ENCODE peak calls at places on chromosomes 7 and 10, in six cellular contexts. V, D, C, W, T and B are unnamed samples.

GRCh38 chr7:14899065-14899464 is 3.5 kb downstream of the DGKB start:
- DNase-seq in D (no peak), T (no peak), V (no peak), W (no peak), C (no peak), B (peak)

GRCh38 chr10:86083664-86084175 is 282.9 kb downstream of the GRID1 start:
- DNase-seq in T (no peak), D (no peak), C (no peak), W (peak), V (no peak), B (no peak)

GRCh38 chr10:76910184-76910962 is 727.2 kb downstream of the KCNMA1 start:
- DNase-seq in V (no peak), C (no peak), D (no peak), W (no peak), T (no peak), B (no peak)

GRCh38 chr10:110115784-110116520 is 91.5 kb upstream of the MXI1 start:
- DNase-seq in T (no peak), W (no peak), D (no peak), V (no peak), C (no peak), B (no peak)

GRCh38 chr7:30852360-30852709 is 59.3 kb upstream of the AQP1 start:
- DNase-seq in T (no peak), C (no peak), V (no peak), D (no peak), W (no peak), B (no peak)

GRCh38 chr7:100428199-100428966 is at the start of gene ZCWPW1:
- DNase-seq in D (peak), V (peak), C (peak), T (peak), W (peak), B (peak)

GRCh38 chr10:95261926-95262325 is 28.9 kb downstream of the PDLIM1 start:
- DNase-seq in V (peak), T (no peak), W (no peak), D (no peak), C (no peak), B (no peak)

GRCh38 chr10:132961864-132962622 is 19.7 kb upstream of the CFAP46 start:
- DNase-seq in D (peak), C (peak), V (peak), W (peak), T (peak), B (peak)

GRCh38 chr7:109059089-109059488 is 489.4 kb downstream of the DNAJB9 start:
- DNase-seq in V (no peak), W (peak), T (no peak), D (no peak), C (no peak), B (no peak)

DNA sequence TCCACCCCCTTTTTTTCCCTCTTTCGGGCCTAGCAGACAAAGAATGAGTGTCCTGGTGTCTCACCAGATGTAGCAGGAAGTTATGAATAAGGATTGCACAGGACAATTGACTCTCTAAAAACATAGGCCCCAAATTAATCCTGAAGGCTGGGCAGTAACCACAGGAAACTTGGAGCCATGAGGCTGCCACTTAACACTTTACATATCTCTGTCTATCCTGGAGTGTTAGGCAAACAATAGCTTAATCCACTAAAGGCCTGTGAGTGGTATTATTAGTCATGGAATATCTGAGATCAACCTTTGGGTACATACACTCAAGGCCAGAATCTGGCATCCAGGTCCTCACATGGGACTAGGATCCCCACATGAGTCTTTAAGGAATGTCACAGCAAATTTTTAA is 196.6 kb upstream of the TBX20 start:
- DNase-seq in W (no peak), V (no peak), C (no peak), T (no peak), D (no peak), B (no peak)
- H4K91ac ChIP-seq in W (no peak), V (no peak), C (no peak), T (peak), D (no peak), B (no peak)

GRCh38 chr10:91286572-91286971 is 66.1 kb downstream of the PCGF5 start:
- DNase-seq in W (no peak), T (no peak), C (no peak), V (peak), D (no peak), B (no peak)

GRCh38 chr10:91284486-91285090 is 64.1 kb downstream of the PCGF5 start:
- DNase-seq in C (peak), T (no peak), V (no peak), D (no peak), W (no peak), B (peak)

GRCh38 chr10:91289295-91289694 is 68.8 kb downstream of the PCGF5 start:
- DNase-seq in V (no peak), C (no peak), D (no peak), T (no peak), W (no peak), B (peak)

GRCh38 chr10:91287912-91288311 is 67.4 kb downstream of the PCGF5 start:
- DNase-seq in C (no peak), V (peak), W (no peak), D (no peak), T (no peak), B (no peak)

GRCh38 chr10:91287276-91287675 is 66.8 kb downstream of the PCGF5 start:
- DNase-seq in C (no peak), D (no peak), T (no peak), W (no peak), V (no peak), B (no peak)
- H3K9ac ChIP-seq in C (no peak), D (no peak), T (no peak), W (no peak), V (no peak), B (no peak)

DNA sequence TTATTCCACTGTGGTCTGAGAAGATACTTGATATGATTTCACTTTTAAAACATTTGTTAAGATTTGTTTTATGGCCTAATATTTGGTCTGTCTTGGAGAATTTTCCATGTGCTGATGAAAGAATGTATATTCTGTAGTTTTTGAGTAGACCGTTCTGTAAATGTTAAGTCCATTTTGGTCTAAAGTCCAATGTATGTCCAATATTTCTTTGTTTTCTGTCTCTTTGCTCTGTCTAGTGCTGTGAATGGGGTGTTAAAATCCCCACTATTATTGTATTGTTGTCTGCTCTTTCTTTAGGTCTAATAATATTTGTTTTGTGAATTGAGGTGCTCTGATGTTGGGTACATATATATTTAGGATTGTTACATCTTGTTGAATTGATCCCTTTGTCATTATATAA is 31.3 kb downstream of the DNAJC9 start:
- DNase-seq in C (no peak), T (no peak), D (no peak), W (no peak), V (no peak), B (no peak)
- H4K91ac ChIP-seq in C (no peak), T (no peak), D (no peak), W (no peak), V (no peak), B (no peak)

GRCh38 chr7:113161050-113161449 is 42.7 kb upstream of the SMIM30 start:
- DNase-seq in V (no peak), W (no peak), C (no peak), T (no peak), D (no peak), B (no peak)

GRCh38 chr7:113154128-113154527 is 35.8 kb upstream of the SMIM30 start:
- DNase-seq in V (no peak), C (no peak), D (no peak), T (no peak), W (no peak), B (no peak)

GRCh38 chr7:113159746-113160339 is 41.5 kb upstream of the SMIM30 start:
- DNase-seq in D (peak), C (peak), W (peak), T (peak), V (peak), B (peak)
- H3K9ac ChIP-seq in D (no peak), C (no peak), W (no peak), T (no peak), V (no peak), B (no peak)

DNA sequence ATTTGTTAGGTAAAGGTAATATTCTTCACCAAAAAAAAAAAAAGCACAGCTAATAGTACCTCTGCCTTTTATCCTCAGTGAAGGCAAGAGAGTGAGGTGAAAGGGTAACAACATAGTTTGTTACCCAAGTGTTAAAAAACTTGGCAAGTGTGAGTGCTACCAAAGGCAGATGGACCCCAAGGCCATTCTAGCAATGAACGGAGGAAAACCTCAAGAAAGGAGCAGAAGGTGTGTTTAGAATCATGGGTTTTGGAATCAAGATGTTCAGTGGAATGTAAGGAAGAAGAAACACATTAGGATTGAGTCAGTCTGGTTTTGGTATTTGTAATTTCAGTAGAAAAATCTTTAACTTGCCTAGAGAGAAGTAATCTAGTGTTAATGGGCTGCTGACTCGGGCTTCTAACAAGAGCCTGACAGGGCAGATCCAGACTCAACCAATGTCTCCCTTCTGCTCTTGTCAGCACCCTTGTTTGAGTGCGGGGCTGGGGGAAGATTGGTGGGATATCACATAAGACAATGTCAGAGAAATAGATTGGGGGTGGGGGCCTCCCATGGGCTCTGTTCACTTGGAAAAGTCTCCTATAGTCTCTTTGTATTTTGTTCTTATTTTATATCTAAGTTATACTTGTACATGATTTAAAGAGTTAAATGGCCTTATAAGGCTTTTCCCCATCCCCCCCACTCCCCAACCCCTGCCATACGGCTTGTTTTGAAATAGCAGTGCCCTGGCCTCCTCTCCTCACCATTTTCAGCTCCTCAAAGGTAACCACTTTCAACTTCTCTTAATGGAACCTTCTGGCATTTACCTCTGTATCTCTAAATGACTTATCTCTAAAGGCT is 44.4 kb downstream of the SCD start:
- DNase-seq in D (no peak), T (no peak), W (no peak), V (no peak), C (no peak), B (no peak)
- H4K91ac ChIP-seq in D (no peak), T (no peak), W (no peak), V (no peak), C (no peak), B (no peak)

GRCh38 chr10:588246-589165 is 101.0 kb downstream of the DIP2C start:
- DNase-seq in V (no peak), C (peak), W (no peak), T (no peak), D (no peak), B (peak)
- H3K9ac ChIP-seq in V (no peak), C (no peak), W (no peak), T (no peak), D (no peak), B (no peak)

DNA sequence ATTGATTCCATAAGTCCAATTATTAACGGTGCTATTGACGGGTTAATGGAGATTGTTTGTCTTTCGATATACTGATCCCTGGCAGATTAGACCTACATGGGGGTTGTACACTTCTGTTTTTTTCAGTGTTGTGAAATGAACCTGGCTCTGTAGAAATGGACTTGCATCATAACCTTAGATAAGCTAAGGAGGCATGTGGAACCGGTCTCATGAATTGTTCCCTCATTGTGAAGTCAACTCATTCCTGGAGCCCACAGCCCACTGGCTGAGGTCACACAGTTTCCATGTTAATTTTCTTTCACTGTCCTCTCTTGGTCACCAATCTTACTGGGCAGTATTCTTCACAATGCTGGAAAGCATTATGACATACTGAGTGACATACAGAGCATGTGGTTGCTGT is 202.8 kb downstream of the BMPER start:
- DNase-seq in W (no peak), D (no peak), V (no peak), T (peak), C (peak), B (peak)
- H4K91ac ChIP-seq in W (no peak), D (no peak), V (no peak), T (no peak), C (no peak), B (no peak)

GRCh38 chr10:118342638-118343020 is 505 bp upstream of the FAM204A start:
- DNase-seq in C (no peak), V (no peak), T (no peak), D (no peak), W (no peak), B (no peak)
- H3K9ac ChIP-seq in C (no peak), V (peak), T (no peak), D (no peak), W (no peak), B (peak)